ENCODE peak calls at places on chromosomes 7 and 10, in nine cellular contexts. O is fibroblast of lung, M is spleen, D is brain microvascular endothelial cell, N is Peyer's patch, P is mucosa of descending colon, R is cardiac fibroblast, C is fibroblast of mammary gland, L is A549. F is an unnamed sample.

GRCh38 chr7:50970092-50970491 is 187.4 kb upstream of the GRB10 start:
- DNase-seq in C (no peak), N (no peak), O (no peak), D (no peak), M (no peak), P (no peak), L (no peak), R (no peak), F (no peak)

GRCh38 chr10:121449457-121450045 is 148.7 kb downstream of the FGFR2 start:
- DNase-seq in M (no peak), N (no peak), P (no peak), C (no peak), O (no peak), R (no peak), D (no peak), L (no peak), F (no peak)

GRCh38 chr7:43535031-43535451 is 47.9 kb upstream of the STK17A start:
- DNase-seq in C (peak), P (no peak), O (peak), N (no peak), L (no peak), R (peak), M (no peak), D (peak), F (peak)

GRCh38 chr10:78651287-78651686 is 417.5 kb upstream of the ZMIZ1 start:
- DNase-seq in C (peak), O (no peak), D (no peak), R (no peak), N (no peak), M (no peak), L (no peak), P (no peak), F (no peak)

GRCh38 chr10:91043173-91043910 is 122.5 kb upstream of the ANKRD1 start:
- DNase-seq in R (peak), M (no peak), L (peak), C (peak), O (no peak), P (no peak), N (no peak), D (peak), F (no peak)

GRCh38 chr10:79322616-79323566 is 24.4 kb upstream of the PPIF start:
- DNase-seq in N (peak), C (peak), M (peak), R (peak), L (no peak), D (peak), P (peak), O (peak), F (peak)

GRCh38 chr7:94394399-94395140 is at the start of gene COL1A2:
- DNase-seq in R (peak), M (peak), D (peak), P (peak), L (no peak), C (peak), O (peak), N (peak), F (peak)

GRCh38 chr7:117323877-117324699 is 1.2 kb upstream of the WNT2 start:
- DNase-seq in D (peak), O (peak), L (peak), P (no peak), C (peak), R (peak), M (peak), N (no peak), F (no peak)

GRCh38 chr10:119235381-119235780 is 28.0 kb downstream of the GRK5 start:
- DNase-seq in M (no peak), D (no peak), P (no peak), N (no peak), R (peak), O (peak), C (peak), L (no peak), F (no peak)

GRCh38 chr10:76998451-76998850 is 639.2 kb downstream of the KCNMA1 start:
- DNase-seq in N (no peak), P (no peak), D (no peak), O (peak), L (no peak), C (no peak), M (no peak), R (no peak), F (no peak)

GRCh38 chr10:75773139-75773801 is 341.8 kb downstream of the LRMDA start:
- DNase-seq in N (no peak), O (peak), C (peak), M (no peak), P (no peak), L (peak), D (peak), R (peak), F (peak)

GRCh38 chr10:63720072-63720537 is 198.9 kb downstream of the REEP3 start:
- DNase-seq in M (no peak), L (peak), P (no peak), N (peak), R (peak), C (peak), O (peak), D (peak), F (peak)

GRCh38 chr7:108442039-108442568 is 14.1 kb downstream of the NRCAM start:
- DNase-seq in O (no peak), M (no peak), N (no peak), D (no peak), P (no peak), C (peak), L (peak), R (no peak), F (no peak)

GRCh38 chr10:17527530-17528146 is 73.2 kb upstream of the ST8SIA6 start:
- DNase-seq in N (no peak), O (peak), C (peak), D (peak), P (no peak), M (no peak), L (peak), R (peak), F (peak)

GRCh38 chr7:32762894-32763293 is 128.7 kb downstream of the KBTBD2 start:
- DNase-seq in L (no peak), M (no peak), N (no peak), D (no peak), R (no peak), P (no peak), C (no peak), O (no peak), F (no peak)

GRCh38 chr10:88791924-88792323 is 10.6 kb upstream of the LIPM start:
- DNase-seq in O (peak), N (no peak), P (peak), L (peak), R (no peak), M (no peak), C (peak), D (peak), F (no peak)

GRCh38 chr7:13159467-13160184 is 472.2 kb downstream of the ARL4A start:
- DNase-seq in P (no peak), M (no peak), L (no peak), N (no peak), O (no peak), R (no peak), C (no peak), D (no peak), F (no peak)

GRCh38 chr10:48501806-48502771 is 102.8 kb downstream of the ARHGAP22 start:
- DNase-seq in L (no peak), N (peak), O (no peak), D (no peak), M (no peak), C (no peak), R (no peak), P (no peak), F (no peak)

GRCh38 chr7:347644-348479 is 57.9 kb downstream of the FOXL3 start:
- DNase-seq in O (no peak), D (no peak), C (no peak), L (no peak), M (no peak), R (no peak), P (no peak), N (no peak), F (no peak)

GRCh38 chr7:8147004-8147403 is 115.0 kb downstream of the ICA1 start:
- DNase-seq in O (no peak), M (no peak), R (no peak), N (no peak), P (no peak), C (no peak), L (no peak), D (no peak), F (no peak)

GRCh38 chr7:24829787-24830186 is 72.5 kb upstream of the GSDME start:
- DNase-seq in L (no peak), D (peak), P (no peak), O (peak), M (no peak), R (no peak), C (peak), N (no peak), F (no peak)

GRCh38 chr10:106557951-106558733 is 606.4 kb downstream of the SORCS1 start:
- DNase-seq in R (peak), C (peak), O (peak), P (no peak), N (no peak), L (peak), D (peak), M (no peak), F (no peak)

GRCh38 chr10:112593023-112593422 is 146.0 kb downstream of the VTI1A start:
- DNase-seq in M (no peak), C (no peak), N (no peak), L (no peak), O (no peak), R (no peak), D (no peak), P (no peak), F (no peak)

GRCh38 chr7:138023618-138024333 is 21.9 kb upstream of the CREB3L2 start:
- DNase-seq in N (no peak), M (no peak), O (no peak), D (no peak), R (no peak), C (no peak), P (no peak), L (no peak), F (no peak)

GRCh38 chr7:11317766-11318165 is 344.1 kb downstream of the PHF14 start:
- DNase-seq in L (no peak), P (no peak), R (no peak), O (no peak), D (no peak), M (no peak), N (no peak), C (no peak), F (no peak)

GRCh38 chr10:79334573-79334972 is 12.7 kb upstream of the PPIF start:
- DNase-seq in N (no peak), O (no peak), D (no peak), C (no peak), M (no peak), P (no peak), L (no peak), R (no peak), F (no peak)

GRCh38 chr7:2114052-2114451 is 118.7 kb downstream of the MAD1L1 start:
- DNase-seq in O (peak), C (peak), M (no peak), N (no peak), P (no peak), L (no peak), R (peak), D (peak), F (no peak)

GRCh38 chr10:108450280-108450679 is 1285.8 kb upstream of the SORCS1 start:
- DNase-seq in M (no peak), P (no peak), N (no peak), C (no peak), L (no peak), O (no peak), D (no peak), R (no peak), F (no peak)

GRCh38 chr10:108454793-108455192 is 1290.3 kb upstream of the SORCS1 start:
- DNase-seq in C (peak), M (no peak), R (peak), P (no peak), N (no peak), O (peak), D (no peak), L (no peak), F (no peak)

GRCh38 chr10:108453166-108453565 is 1288.7 kb upstream of the SORCS1 start:
- DNase-seq in C (no peak), D (no peak), M (no peak), N (no peak), O (no peak), P (no peak), R (no peak), L (no peak), F (no peak)

GRCh38 chr10:108452483-108453060 is 1288.1 kb upstream of the SORCS1 start:
- DNase-seq in D (no peak), M (no peak), C (peak), L (no peak), R (no peak), N (no peak), O (peak), P (no peak), F (no peak)

DNA sequence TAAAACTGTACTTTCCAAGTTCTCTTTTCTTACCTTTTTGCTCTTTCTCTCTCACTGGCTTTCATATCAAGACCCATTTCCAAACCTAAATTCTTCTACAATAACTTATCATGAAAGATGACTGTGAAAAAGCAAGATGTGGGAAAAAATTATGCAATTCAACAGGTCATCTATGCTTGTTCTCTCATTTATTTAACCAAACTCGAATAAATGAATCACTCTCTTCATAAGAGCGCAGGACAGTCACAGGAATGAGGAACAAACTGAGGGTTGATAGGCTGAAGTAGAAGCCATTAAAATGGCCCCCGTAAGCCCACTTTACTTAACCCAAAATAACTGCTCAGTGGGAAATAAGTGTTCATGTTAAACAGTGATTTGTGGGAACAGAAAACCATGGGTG is 1289.7 kb upstream of the SORCS1 start:
- DNase-seq in P (no peak), R (no peak), N (no peak), D (no peak), M (no peak), C (peak), O (peak), L (no peak), F (no peak)
- H3K4me3 ChIP-seq in P (no peak), R (no peak), N (no peak), D (no peak), M (no peak), C (no peak), O (no peak), L (no peak), F (no peak)

GRCh38 chr10:124152139-124152780 is 58.9 kb upstream of the CHST15 start:
- DNase-seq in O (peak), C (peak), L (peak), N (no peak), M (peak), D (peak), P (peak), R (peak), F (peak)
- TF ChIP-seq CTCF in O (no peak), C (no peak), L (no peak), N (no peak), M (no peak), D (no peak), P (no peak), R (no peak), F (no peak)

GRCh38 chr7:130485734-130486113 is 6.2 kb upstream of the MEST start:
- DNase-seq in N (no peak), P (no peak), R (no peak), D (no peak), C (no peak), O (no peak), M (no peak), L (no peak), F (no peak)
- H3K4me3 ChIP-seq in N (peak), P (no peak), R (no peak), D (peak), C (no peak), O (no peak), M (peak), L (peak), F (peak)

DNA sequence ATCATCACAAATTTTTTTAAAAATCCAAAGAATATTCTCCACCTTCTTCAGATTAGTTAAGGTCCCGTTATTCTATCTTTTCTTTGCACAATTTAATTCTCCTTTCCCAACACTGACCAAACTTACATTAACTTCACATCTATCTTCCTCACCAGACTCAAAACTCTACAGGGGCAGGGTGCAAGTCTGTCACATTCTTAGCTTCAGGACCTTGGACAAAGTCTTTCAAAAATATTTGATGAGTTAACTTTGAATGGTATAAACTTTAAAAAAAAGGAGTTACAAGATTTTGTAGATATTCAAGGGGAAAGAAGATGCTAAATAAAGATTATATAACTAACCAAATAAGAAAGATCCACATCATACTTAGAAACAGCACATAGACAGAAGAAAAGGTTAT is 132.7 kb downstream of the ZNF438 start:
- DNase-seq in L (no peak), P (no peak), C (no peak), N (no peak), M (no peak), D (no peak), O (no peak), R (no peak), F (no peak)
- TF ChIP-seq CTCF in L (no peak), P (no peak), C (no peak), N (no peak), M (no peak), D (no peak), O (no peak), R (no peak), F (no peak)

DNA sequence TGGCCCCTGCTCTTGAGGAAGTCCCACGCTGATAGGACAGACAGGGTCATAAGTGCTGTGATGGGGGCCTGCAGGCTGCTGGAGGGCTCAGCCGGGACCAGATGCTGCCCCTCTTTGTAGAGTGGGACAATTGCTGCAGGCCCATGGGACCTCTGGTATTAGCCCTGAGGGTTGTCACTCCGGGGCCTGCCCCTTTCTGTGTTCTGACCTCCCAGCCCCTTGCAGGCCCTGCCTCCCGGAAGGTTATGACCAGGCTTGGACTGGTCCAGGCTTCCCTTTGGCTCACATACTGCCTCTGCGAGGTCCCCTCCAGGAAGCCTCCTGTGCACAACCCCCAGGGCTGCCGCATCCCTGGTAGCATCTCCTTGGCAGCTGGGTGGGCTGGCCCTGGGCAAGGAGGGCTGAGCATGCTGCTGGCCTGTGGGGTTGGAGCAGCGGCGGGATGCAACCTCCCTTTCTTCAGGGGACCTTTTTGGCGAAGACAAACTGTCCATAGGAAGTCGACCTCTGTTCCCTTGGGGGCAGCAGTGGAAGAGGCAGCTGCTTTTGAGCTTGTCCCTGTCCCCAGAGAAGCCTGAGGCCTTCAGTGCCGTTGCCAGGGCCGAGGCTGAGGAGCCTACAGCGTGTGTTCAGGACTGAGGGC is 8.8 kb downstream of the LIMK1 start:
- DNase-seq in N (peak), P (peak), C (no peak), L (no peak), R (no peak), M (peak), O (no peak), D (no peak), F (no peak)
- H3K4me3 ChIP-seq in N (peak), P (no peak), C (no peak), L (no peak), R (no peak), M (peak), O (no peak), D (no peak), F (no peak)

GRCh38 chr10:71212249-71213126 is at the start of gene UNC5B:
- DNase-seq in N (peak), D (peak), M (peak), C (peak), P (peak), O (peak), L (peak), R (peak), F (peak)
- TF ChIP-seq CTCF in N (peak), D (peak), M (peak), C (no peak), P (no peak), O (no peak), L (peak), R (peak), F (no peak)

GRCh38 chr7:101631224-101631714 is 2.2 kb upstream of the MYL10 start:
- DNase-seq in C (no peak), D (no peak), M (peak), R (peak), P (no peak), N (no peak), L (no peak), O (peak), F (no peak)
- H3K4me3 ChIP-seq in C (no peak), D (no peak), M (no peak), R (no peak), P (no peak), N (no peak), L (no peak), O (no peak), F (no peak)

DNA sequence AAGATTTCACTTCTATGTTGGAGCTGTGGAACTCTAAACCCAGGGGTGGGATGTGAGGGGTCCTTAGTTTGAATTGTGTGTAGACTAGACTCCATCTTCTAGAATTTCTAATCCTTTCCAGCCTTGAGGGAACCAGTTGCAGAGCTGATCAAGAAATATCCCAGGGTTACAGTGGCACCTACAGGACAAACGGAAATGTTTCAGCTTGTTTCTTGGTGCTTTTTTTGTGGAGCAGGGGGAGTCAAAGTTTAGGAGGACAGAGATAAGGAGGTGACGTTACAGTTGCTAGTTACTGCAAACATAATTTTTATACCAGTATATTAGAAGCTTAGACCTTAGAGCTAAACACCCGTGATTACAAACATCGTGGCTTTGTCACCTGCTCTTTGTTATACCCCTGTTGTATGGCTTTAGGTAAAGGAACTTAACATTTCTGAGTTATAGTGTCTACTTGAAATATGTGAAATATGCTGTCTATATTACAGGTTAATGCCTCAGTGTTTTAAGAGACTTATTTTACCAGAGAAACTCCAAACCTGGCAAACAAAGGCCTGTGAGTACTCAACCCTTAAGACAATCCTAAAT is 84.5 kb upstream of the DYNC1I1 start:
- DNase-seq in L (peak), N (no peak), M (no peak), C (peak), P (no peak), D (peak), R (peak), O (peak), F (peak)
- TF ChIP-seq CTCF in L (peak), N (peak), M (peak), C (peak), P (no peak), D (peak), R (peak), O (peak), F (peak)

GRCh38 chr10:43202224-43202656 is 64.0 kb downstream of the CSGALNACT2 start:
- DNase-seq in R (no peak), C (peak), P (peak), O (no peak), N (peak), D (no peak), M (peak), L (peak), F (no peak)
- H3K4me3 ChIP-seq in R (peak), C (peak), P (no peak), O (peak), N (peak), D (peak), M (peak), L (no peak), F (peak)